ENCODE peak calls at places on chromosome 13, in four cellular contexts. G is endothelial cell of umbilical vein, K is fibroblast of pulmonary artery, M is small intestine. Z is an unnamed sample.

GRCh38 chr13:94956407-94957110 is 244.2 kb upstream of the SOX21 start:
- DNase-seq in G (no peak), K (no peak), M (no peak), Z (no peak)

GRCh38 chr13:31556376-31556775 is 182.9 kb upstream of the RXFP2 start:
- DNase-seq in G (no peak), K (peak), M (no peak), Z (peak)

GRCh38 chr13:98481511-98481951 is 95.4 kb downstream of the STK24 start:
- DNase-seq in G (no peak), K (no peak), M (peak), Z (no peak)

GRCh38 chr13:29707876-29708543 is 112.5 kb upstream of the SLC7A1 start:
- DNase-seq in G (peak), K (peak), M (peak), Z (peak)

GRCh38 chr13:95833713-95834112 is 156.8 kb downstream of the DNAJC3 start:
- DNase-seq in G (peak), K (peak), M (no peak), Z (peak)

GRCh38 chr13:99955107-99955746 is 16.3 kb downstream of the ZIC5 start:
- DNase-seq in G (no peak), K (no peak), M (no peak), Z (no peak)

GRCh38 chr13:46134961-46135522 is 30.2 kb upstream of the CPB2 start:
- DNase-seq in G (no peak), K (no peak), M (no peak), Z (no peak)

GRCh38 chr13:59356607-59357006 is 807.1 kb downstream of the DIAPH3 start:
- DNase-seq in G (peak), K (peak), M (peak), Z (peak)

GRCh38 chr13:38879278-38879677 is 111.4 kb downstream of the STOML3 start:
- DNase-seq in G (peak), K (no peak), M (peak), Z (no peak)

GRCh38 chr13:45851171-45851889 is at the start of gene SIAH3:
- DNase-seq in G (peak), K (peak), M (no peak), Z (no peak)

GRCh38 chr13:112066624-112067004 is 335 bp upstream of the SOX1 start:
- DNase-seq in G (no peak), K (peak), M (peak), Z (peak)

GRCh38 chr13:26929971-26930730 is 169.6 kb upstream of the GPR12 start:
- DNase-seq in G (peak), K (peak), M (peak), Z (peak)

GRCh38 chr13:47033216-47033615 is 136.4 kb upstream of the HTR2A start:
- DNase-seq in G (no peak), K (peak), M (no peak), Z (peak)

GRCh38 chr13:76912476-76912875 is 26.3 kb upstream of the KCTD12 start:
- DNase-seq in G (no peak), K (no peak), M (no peak), Z (no peak)

GRCh38 chr13:97627566-97627965 is 193.6 kb downstream of the RAP2A start:
- DNase-seq in G (no peak), K (peak), M (no peak), Z (peak)

GRCh38 chr13:71801781-71802180 is 65.2 kb downstream of the DACH1 start:
- DNase-seq in G (no peak), K (no peak), M (no peak), Z (no peak)

GRCh38 chr13:29749401-29750177 is 100.8 kb downstream of the UBL3 start:
- DNase-seq in G (no peak), K (peak), M (no peak), Z (peak)

GRCh38 chr13:50348402-50348801 is 333.2 kb downstream of the KCNRG start:
- DNase-seq in G (no peak), K (no peak), M (peak), Z (no peak)

GRCh38 chr13:28805193-28805819 is 14.8 kb upstream of the MTUS2 start:
- DNase-seq in G (no peak), K (peak), M (peak), Z (no peak)

GRCh38 chr13:26561636-26562537 is 4.4 kb downstream of the WASF3 start:
- DNase-seq in G (peak), K (peak), M (no peak), Z (peak)

GRCh38 chr13:54637377-54637776 is 1608.8 kb downstream of the OLFM4 start:
- DNase-seq in G (no peak), K (peak), M (peak), Z (no peak)

GRCh38 chr13:44313674-44314073 is 60.0 kb upstream of the SERP2 start:
- DNase-seq in G (peak), K (peak), M (peak), Z (peak)

GRCh38 chr13:66114127-66114526 is 1116.0 kb downstream of the PCDH9 start:
- DNase-seq in G (no peak), K (no peak), M (no peak), Z (peak)

GRCh38 chr13:87661471-87661870 is 9.7 kb upstream of the SLITRK5 start:
- DNase-seq in G (no peak), K (peak), M (no peak), Z (no peak)

GRCh38 chr13:58434943-58435342 is 803.4 kb downstream of the PCDH17 start:
- DNase-seq in G (no peak), K (no peak), M (no peak), Z (no peak)

GRCh38 chr13:66210677-66211076 is 1019.5 kb downstream of the PCDH9 start:
- DNase-seq in G (peak), K (peak), M (no peak), Z (peak)

GRCh38 chr13:75691183-75691582 is 55.1 kb downstream of the LMO7 start:
- DNase-seq in G (no peak), K (no peak), M (peak), Z (no peak)

GRCh38 chr13:111007209-111007608 is 92.3 kb upstream of the ANKRD10 start:
- DNase-seq in G (no peak), K (peak), M (no peak), Z (no peak)
- H3K4me3 ChIP-seq in G (no peak), K (no peak), M (no peak), Z (no peak)

DNA sequence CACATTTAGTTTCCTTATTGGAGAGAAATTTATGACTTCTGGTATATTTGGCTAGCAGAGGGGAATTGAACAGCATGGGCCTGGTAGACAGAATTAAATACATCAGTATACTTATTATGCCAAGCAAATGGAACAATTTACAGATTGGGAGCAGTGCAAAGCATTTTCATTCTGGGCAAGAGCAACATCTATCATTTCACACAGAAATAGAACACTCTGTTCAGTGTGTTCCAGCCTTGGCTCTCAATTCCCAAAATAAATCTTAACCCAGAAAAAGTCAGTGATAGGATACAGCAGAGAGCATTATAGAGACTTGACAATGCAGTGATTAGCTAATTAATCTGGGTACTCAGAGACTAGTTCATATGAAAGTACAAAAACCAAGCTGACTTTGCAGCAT is 604.0 kb upstream of the SLITRK6 start:
- DNase-seq in G (no peak), K (no peak), M (no peak), Z (no peak)
- H3K4me3 ChIP-seq in G (no peak), K (no peak), M (no peak), Z (no peak)

GRCh38 chr13:114118086-114118762 is 14.2 kb downstream of the RASA3 start:
- DNase-seq in G (no peak), K (no peak), M (no peak), Z (no peak)
- H3K4me3 ChIP-seq in G (no peak), K (no peak), M (no peak), Z (peak)

GRCh38 chr13:51590231-51590630 is 6.0 kb downstream of the WDFY2 start:
- DNase-seq in G (no peak), K (no peak), M (no peak), Z (no peak)

GRCh38 chr13:51590966-51591627 is 6.8 kb downstream of the WDFY2 start:
- DNase-seq in G (peak), K (peak), M (no peak), Z (peak)

GRCh38 chr13:51587372-51587771 is 3.1 kb downstream of the WDFY2 start:
- DNase-seq in G (no peak), K (no peak), M (no peak), Z (no peak)

GRCh38 chr13:51589793-51590192 is 5.5 kb downstream of the WDFY2 start:
- DNase-seq in G (peak), K (no peak), M (no peak), Z (no peak)

DNA sequence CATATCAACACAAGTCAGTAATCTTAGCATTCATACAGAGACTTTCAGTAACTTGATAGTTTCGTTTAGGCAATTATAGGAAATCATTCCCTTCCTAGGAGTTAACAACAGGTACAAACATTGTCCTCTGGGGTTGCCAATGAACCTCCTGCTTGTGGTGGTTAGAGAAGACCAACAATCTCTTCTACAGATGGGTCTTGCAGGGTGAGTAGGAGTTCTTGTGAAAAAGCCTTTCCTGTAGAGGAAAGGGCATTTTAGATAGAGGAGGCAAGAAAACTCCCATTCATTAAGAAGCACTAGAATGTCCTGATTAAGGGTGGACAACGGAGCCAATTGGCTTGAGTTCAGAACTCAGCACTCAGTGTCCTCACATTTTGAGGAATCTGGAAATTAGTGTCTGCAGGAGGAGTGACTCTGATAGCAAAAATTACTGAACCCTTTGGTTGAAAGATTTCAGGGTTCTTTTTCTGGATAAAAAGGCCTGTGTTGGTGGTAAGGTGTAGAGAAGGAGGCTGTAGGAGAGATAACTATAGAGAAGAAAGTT is 4.2 kb downstream of the WDFY2 start:
- DNase-seq in G (no peak), K (no peak), M (no peak), Z (no peak)
- H3K4me3 ChIP-seq in G (no peak), K (no peak), M (no peak), Z (no peak)

DNA sequence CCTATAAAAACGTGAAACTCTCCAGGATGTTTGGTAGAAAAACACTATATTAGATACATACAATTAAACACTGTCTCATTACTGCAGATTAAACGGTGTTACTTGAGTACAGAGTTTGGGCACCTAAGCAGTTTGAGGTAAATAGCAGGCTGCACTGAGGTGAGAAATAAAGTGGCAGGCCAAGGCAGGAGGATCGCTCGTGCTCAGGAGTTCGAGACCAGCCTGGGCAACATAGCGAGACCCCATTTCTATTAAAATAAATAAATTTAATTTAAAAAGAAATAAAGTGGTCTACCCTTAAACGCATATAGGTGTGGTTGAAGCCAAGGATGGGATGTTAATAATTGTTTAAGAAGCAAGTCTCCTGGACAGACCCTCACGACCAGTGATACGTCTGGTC is 1.2 kb downstream of the PSPC1 start:
- DNase-seq in G (peak), K (peak), M (no peak), Z (no peak)
- H3K4me3 ChIP-seq in G (peak), K (peak), M (peak), Z (peak)

GRCh38 chr13:110328509-110328908 is 21.4 kb downstream of the COL4A2 start:
- DNase-seq in G (no peak), K (no peak), M (no peak), Z (no peak)

GRCh38 chr13:110330491-110331001 is 23.5 kb downstream of the COL4A2 start:
- DNase-seq in G (no peak), K (no peak), M (no peak), Z (peak)

GRCh38 chr13:110329798-110330461 is 22.8 kb downstream of the COL4A2 start:
- DNase-seq in G (no peak), K (peak), M (no peak), Z (no peak)

GRCh38 chr13:110327036-110327790 is 20.1 kb downstream of the COL4A2 start:
- DNase-seq in G (no peak), K (no peak), M (no peak), Z (peak)

DNA sequence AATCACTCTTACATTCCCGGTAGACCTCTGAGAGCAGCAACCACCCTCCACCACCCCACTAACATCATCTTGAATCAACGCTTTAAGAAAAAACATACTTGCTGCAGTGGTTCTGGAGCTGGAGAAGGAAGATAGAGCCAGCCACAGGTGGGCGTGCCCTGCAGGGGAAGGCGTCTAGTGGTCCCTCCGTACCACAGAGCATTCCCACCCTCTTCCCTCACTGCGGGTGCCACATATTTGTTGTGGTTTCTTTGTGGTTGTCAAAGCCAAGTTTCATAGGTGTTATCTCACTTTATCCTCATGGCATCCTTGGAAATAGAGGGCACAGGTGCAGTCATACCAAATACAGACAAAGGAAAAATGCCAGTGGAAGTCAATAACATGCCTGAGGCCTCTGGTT is 22.2 kb downstream of the COL4A2 start:
- DNase-seq in G (no peak), K (no peak), M (no peak), Z (no peak)
- H3K4me3 ChIP-seq in G (no peak), K (no peak), M (no peak), Z (no peak)

GRCh38 chr13:23449386-23450162 is 16.1 kb upstream of the SACS start:
- DNase-seq in G (no peak), K (no peak), M (no peak), Z (no peak)
- H3K4me3 ChIP-seq in G (no peak), K (no peak), M (no peak), Z (no peak)

GRCh38 chr13:89704040-89704439 is 1643.4 kb upstream of the MIR17HG start:
- DNase-seq in G (no peak), K (no peak), M (no peak), Z (no peak)

DNA sequence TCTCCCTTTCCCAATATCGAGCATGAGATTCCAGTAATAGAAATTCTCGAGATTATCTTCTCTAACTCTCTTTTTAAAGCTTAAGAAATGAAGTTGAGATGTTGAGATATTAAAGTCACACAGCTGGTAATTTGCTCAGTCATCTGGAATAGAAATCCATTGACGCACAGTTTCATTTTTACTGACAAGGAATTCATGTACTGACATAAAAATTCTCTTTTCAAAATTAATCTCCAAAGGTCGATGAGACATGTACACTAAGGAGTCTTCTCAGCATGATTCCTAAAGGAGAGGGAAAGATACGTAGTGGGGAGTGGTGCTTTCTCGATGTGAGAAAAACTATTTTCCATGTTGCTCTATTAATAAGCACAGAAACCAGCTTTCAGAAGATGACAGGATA is 1639.5 kb upstream of the MIR17HG start:
- DNase-seq in G (no peak), K (no peak), M (no peak), Z (no peak)
- H3K4me3 ChIP-seq in G (no peak), K (no peak), M (no peak), Z (no peak)

DNA sequence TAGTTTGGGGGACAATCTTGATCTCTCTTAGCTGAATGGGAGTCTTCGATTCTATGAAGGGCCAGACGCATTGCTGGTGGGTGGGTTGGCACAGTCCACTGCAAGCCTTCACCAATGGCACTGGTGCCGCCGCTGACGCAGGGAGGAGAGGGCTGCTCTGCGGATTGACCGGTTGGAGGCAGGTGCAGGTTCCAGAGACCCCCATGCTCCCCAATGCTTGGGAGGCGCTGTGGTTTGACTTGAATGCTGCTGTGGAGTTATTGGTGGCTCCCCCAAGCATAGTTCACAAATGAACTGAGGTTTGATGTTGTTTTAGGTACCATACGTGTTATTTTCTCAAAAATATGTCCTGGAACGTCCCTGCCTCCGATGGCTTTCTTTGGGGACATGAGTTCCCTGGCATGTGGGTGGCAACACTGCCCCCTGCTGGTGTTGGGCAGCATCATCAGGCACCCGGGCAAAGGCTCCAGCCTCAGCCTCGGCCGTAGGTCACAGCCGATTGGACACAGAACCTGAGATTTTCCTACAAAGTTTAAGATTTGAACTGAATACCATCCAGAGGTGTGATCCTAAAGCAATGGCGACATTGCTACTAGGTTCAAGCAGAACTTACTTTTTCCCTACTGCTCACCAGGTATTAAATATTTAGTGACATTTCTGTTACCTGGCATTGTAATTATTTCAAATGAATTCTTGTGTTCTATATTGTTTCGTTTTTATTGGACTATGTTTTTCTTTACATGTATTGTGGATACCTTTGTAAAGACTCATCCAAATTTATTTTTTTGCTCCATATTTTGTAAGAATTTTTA is 95.5 kb downstream of the ANKRD10 start:
- DNase-seq in G (peak), K (peak), M (peak), Z (peak)
- H3K4me3 ChIP-seq in G (no peak), K (no peak), M (no peak), Z (no peak)

GRCh38 chr13:41637578-41637977 is 180.2 kb downstream of the RGCC start:
- DNase-seq in G (no peak), K (no peak), M (no peak), Z (peak)

GRCh38 chr13:41644742-41645141 is 187.4 kb downstream of the RGCC start:
- DNase-seq in G (no peak), K (no peak), M (no peak), Z (no peak)

GRCh38 chr13:41639237-41639904 is 182.0 kb downstream of the RGCC start:
- DNase-seq in G (no peak), K (no peak), M (no peak), Z (peak)

GRCh38 chr13:41643502-41643901 is 186.2 kb downstream of the RGCC start:
- DNase-seq in G (no peak), K (no peak), M (no peak), Z (no peak)

GRCh38 chr13:41639955-41640780 is 182.8 kb downstream of the RGCC start:
- DNase-seq in G (peak), K (peak), M (peak), Z (peak)
- H3K4me3 ChIP-seq in G (no peak), K (no peak), M (no peak), Z (no peak)